ENCODE peak calls at places on chromosome 1, in nine cellular contexts. P, G, T, E, I, V, Z, W and F are unnamed samples.

GRCh38 chr1:33683913-33684312 is 180.0 kb upstream of the HMGB4 start:
- DNase-seq in E (no peak), I (peak; percentile 37), V (no peak), T (peak; percentile 25), G (no peak), W (peak; percentile 53), P (no peak), Z (no peak), F (no peak)

GRCh38 chr1:224675589-224675988 is 59.5 kb downstream of the CNIH3 start:
- DNase-seq in G (no peak), W (no peak), Z (no peak), I (no peak), T (no peak), E (no peak), V (no peak), P (no peak), F (no peak)

GRCh38 chr1:119492763-119493162 is 14.2 kb upstream of the HSD3B1 start:
- DNase-seq in W (no peak), E (no peak), G (no peak), I (no peak), P (no peak), T (no peak), V (no peak), Z (no peak), F (no peak)

GRCh38 chr1:241440904-241441303 is 78.7 kb downstream of the FH start:
- DNase-seq in I (no peak), P (no peak), E (no peak), V (no peak), W (no peak), Z (no peak), G (peak; percentile 20), T (no peak), F (no peak)

GRCh38 chr1:69567847-69568434 is at the start of gene LRRC7:
- DNase-seq in E (peak; percentile 9), W (no peak), I (peak; percentile 14), Z (no peak), P (peak; percentile 92), T (peak; percentile 15), V (no peak), G (no peak), F (peak; percentile 63)

GRCh38 chr1:28782011-28782410 is 30.0 kb upstream of the OPRD1 start:
- DNase-seq in G (no peak), Z (no peak), W (no peak), P (no peak), I (no peak), T (no peak), V (no peak), E (no peak), F (no peak)

GRCh38 chr1:84691139-84691783 is 1.0 kb upstream of the SSX2IP start:
- DNase-seq in T (no peak), E (peak; percentile 14), Z (no peak), P (no peak), V (no peak), G (no peak), W (peak; percentile 10), I (no peak), F (no peak)

GRCh38 chr1:234118911-234119310 is 214.4 kb downstream of the SLC35F3 start:
- DNase-seq in I (no peak), G (no peak), W (no peak), V (no peak), P (no peak), Z (no peak), T (no peak), E (no peak), F (no peak)

GRCh38 chr1:39395357-39395831 is 96.0 kb upstream of the BMP8A start:
- DNase-seq in G (peak; percentile 79), W (peak; percentile 92), Z (no peak), P (no peak), V (no peak), T (no peak), E (no peak), I (no peak), F (no peak)

GRCh38 chr1:178311164-178311563 is 185.6 kb downstream of the CLEC20A start:
- DNase-seq in V (no peak), T (no peak), E (no peak), Z (no peak), I (no peak), G (peak; percentile 19), P (no peak), W (peak; percentile 57), F (no peak)

DNA sequence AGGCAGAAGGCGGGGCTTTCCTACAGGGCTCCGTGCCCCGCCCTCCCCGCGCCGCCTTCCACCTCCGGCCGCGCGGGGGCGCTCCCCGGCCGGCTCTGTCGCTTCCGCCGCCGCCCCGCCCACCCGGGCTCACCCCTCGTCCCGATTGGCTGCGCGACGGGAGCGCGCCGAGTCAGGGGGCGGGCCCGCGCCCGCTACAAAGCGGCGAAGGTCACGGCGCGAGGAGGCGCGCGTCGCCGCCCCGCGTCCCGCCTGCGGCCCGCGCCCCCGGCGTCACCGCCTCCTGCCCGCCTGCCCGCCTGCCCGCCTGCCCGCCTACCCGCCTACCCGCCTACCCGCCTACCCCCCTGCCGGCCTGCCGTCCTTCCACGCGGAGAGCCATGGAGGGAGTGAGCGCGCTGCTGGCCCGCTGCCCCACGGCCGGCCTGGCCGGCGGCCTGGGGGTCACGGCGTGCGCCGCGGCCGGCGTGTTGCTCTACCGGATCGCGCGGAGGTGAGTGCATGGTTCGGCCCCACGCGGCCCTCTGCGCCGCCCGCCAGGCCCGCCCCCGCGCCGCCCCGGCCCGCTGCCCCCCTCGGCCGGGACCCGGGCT is at the start of gene TMEM201:
- DNase-seq in E (peak; percentile 95), P (peak; percentile 94), I (peak; percentile 96), V (peak; percentile 93), Z (peak; percentile 91), G (peak; percentile 84), T (peak; percentile 96), W (peak; percentile 60), F (peak; percentile 97)
- TF ChIP-seq CTCF in E (peak; percentile 79), P (peak; percentile 87), I (peak; percentile 90), V (peak; percentile 78), Z (peak; percentile 80), G (no peak), T (peak; percentile 95), W (peak; percentile 25), F (peak; percentile 74)

GRCh38 chr1:15950763-15951295 is 25.1 kb downstream of the ZBTB17 start:
- DNase-seq in Z (peak; percentile 60), P (no peak), G (peak; percentile 51), I (no peak), E (peak; percentile 95), T (no peak), W (peak; percentile 69), V (peak; percentile 46), F (no peak)

GRCh38 chr1:15953294-15953771 is 22.6 kb downstream of the ZBTB17 start:
- DNase-seq in P (no peak), G (peak; percentile 47), Z (no peak), I (no peak), W (peak; percentile 60), V (no peak), T (no peak), E (no peak), F (no peak)

GRCh38 chr1:15950302-15950701 is 25.6 kb downstream of the ZBTB17 start:
- DNase-seq in E (peak; percentile 89), Z (no peak), G (no peak), T (no peak), V (no peak), I (no peak), P (no peak), W (no peak), F (no peak)

GRCh38 chr1:15952317-15953258 is 23.3 kb downstream of the ZBTB17 start:
- DNase-seq in W (peak; percentile 97), Z (no peak), T (no peak), E (peak; percentile 51), V (no peak), I (no peak), P (no peak), G (peak; percentile 96), F (no peak)

GRCh38 chr1:15951341-15952153 is 24.4 kb downstream of the ZBTB17 start:
- DNase-seq in I (no peak), W (no peak), G (no peak), P (no peak), E (peak; percentile 88), V (no peak), Z (no peak), T (no peak), F (no peak)
- TF ChIP-seq CTCF in I (no peak), W (no peak), G (no peak), P (no peak), E (no peak), V (no peak), Z (no peak), T (no peak), F (no peak)

DNA sequence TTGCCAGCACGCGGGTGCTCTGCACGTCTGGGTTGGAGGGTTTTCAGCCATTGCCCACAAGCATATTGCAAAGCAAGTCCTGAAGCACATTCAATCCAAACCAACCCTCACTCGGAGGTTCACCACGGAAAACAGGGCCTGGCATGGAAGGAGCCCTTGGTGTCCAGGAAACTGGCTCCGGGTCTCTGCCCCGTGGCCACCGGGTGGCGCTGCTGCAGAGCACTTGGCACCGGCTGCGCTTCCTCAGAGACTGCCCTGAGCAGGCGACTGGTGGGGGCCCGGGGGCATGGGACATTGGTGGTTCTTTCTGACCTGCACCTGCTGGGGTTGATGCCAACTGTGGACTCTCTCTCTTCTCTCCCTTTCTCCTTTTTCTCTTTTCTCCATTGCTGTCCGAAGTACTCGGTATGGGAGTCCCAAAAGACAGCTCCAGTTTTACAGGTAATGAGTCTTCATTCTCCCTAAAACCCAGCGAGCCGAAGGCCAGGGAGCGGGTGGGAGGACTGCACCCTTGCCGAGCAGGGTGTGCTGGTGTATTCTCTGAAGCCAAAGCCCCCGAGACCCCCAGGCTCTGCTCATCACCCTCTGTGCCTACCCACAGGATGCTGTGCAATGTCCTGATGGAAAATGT is 4.1 kb upstream of the KCNAB2 start:
- DNase-seq in P (no peak), I (peak; percentile 40), E (peak; percentile 39), V (no peak), T (no peak), G (peak; percentile 21), W (no peak), Z (no peak), F (no peak)
- TF ChIP-seq CTCF in P (peak; percentile 76), I (no peak), E (peak; percentile 56), V (no peak), T (peak; percentile 58), G (peak; percentile 62), W (peak; percentile 40), Z (peak; percentile 47), F (peak; percentile 50)

DNA sequence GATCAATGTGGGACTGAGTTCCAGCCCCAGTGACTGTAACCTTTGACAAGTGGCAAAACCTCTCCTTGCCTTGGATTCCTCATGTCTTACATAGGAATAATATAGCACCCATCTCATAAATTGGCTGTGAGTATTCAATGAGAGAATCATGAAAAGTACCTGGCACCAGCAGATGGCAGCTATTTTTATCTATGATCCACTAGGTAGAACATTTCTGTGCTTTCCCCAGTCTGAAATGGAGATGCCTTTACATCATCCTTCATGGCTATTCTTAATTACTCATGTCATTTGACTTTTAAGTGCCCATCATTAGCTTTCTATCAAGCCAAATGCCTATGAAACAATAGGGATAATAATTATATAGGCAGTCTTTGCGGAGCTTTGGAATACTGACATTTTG is 130.1 kb downstream of the TGFB2 start:
- DNase-seq in G (no peak), V (no peak), W (peak; percentile 69), I (no peak), Z (no peak), P (no peak), E (no peak), T (no peak), F (no peak)
- TF ChIP-seq CTCF in G (no peak), V (no peak), W (no peak), I (no peak), Z (no peak), P (peak; percentile 44), E (no peak), T (no peak), F (no peak)